ENCODE peak calls at places on chromosomes 2 and 18, in seven cellular contexts. T, E, R, K, N, X and Y are unnamed samples.

GRCh38 chr2:28510184-28510583 is 14.3 kb downstream of the PLB1 start:
- DNase-seq in T (no peak), E (no peak), R (no peak), K (no peak), N (no peak), X (no peak), Y (peak; percentile 85)

GRCh38 chr18:58005885-58006523 is 38.0 kb upstream of the NEDD4L start:
- DNase-seq in T (no peak), E (peak; percentile 41), R (peak; percentile 14), K (no peak), N (peak; percentile 71), X (no peak), Y (no peak)

GRCh38 chr18:55830490-55830889 is 242.5 kb upstream of the TCF4 start:
- DNase-seq in T (no peak), E (peak; percentile 45), R (no peak), K (no peak), N (no peak), X (no peak), Y (peak; percentile 21)

GRCh38 chr2:31384771-31385276 is 29.7 kb downstream of the XDH start:
- DNase-seq in T (no peak), E (peak; percentile 97), R (peak; percentile 95), K (no peak), N (peak; percentile 98), X (no peak), Y (peak; percentile 62)

GRCh38 chr2:141923657-141924056 is 207.2 kb downstream of the LRP1B start:
- DNase-seq in T (no peak), E (peak; percentile 66), R (no peak), K (no peak), N (peak; percentile 86), X (no peak), Y (no peak)

GRCh38 chr2:200756618-200757321 is 54.9 kb upstream of the BZW1 start:
- DNase-seq in T (no peak), E (peak; percentile 68), R (peak; percentile 67), K (peak; percentile 36), N (peak; percentile 88), X (no peak), Y (peak; percentile 67)

GRCh38 chr2:165601866-165602636 is 132.6 kb downstream of the CSRNP3 start:
- DNase-seq in T (no peak), E (peak; percentile 14), R (peak; percentile 88), K (no peak), N (peak; percentile 59), X (no peak), Y (no peak)

GRCh38 chr2:232632904-232633412 is 446 bp upstream of the EFHD1 start:
- DNase-seq in T (no peak), E (no peak), R (peak; percentile 8), K (no peak), N (no peak), X (no peak), Y (peak; percentile 5)

GRCh38 chr2:96805026-96805425 is 11.0 kb upstream of the CNNM3 start:
- DNase-seq in T (no peak), E (no peak), R (no peak), K (no peak), N (no peak), X (no peak), Y (no peak)

GRCh38 chr2:96807127-96807471 is 9.0 kb upstream of the CNNM3 start:
- DNase-seq in T (no peak), E (no peak), R (no peak), K (no peak), N (no peak), X (no peak), Y (no peak)

GRCh38 chr2:96808176-96808837 is 7.8 kb upstream of the CNNM3 start:
- DNase-seq in T (no peak), E (no peak), R (no peak), K (no peak), N (no peak), X (no peak), Y (no peak)

GRCh38 chr2:96809216-96809882 is 6.7 kb upstream of the CNNM3 start:
- DNase-seq in T (no peak), E (no peak), R (no peak), K (no peak), N (no peak), X (no peak), Y (no peak)

GRCh38 chr2:96806468-96807126 is 9.5 kb upstream of the CNNM3 start:
- DNase-seq in T (peak; percentile 40), E (no peak), R (no peak), K (no peak), N (no peak), X (peak; percentile 31), Y (no peak)
- H3K4me3 ChIP-seq in T (peak overlapping the region; percentile 1), E (no peak overlapping the region), R (no peak overlapping the region), K (no peak overlapping the region), N (no peak overlapping the region), X (peak overlapping the region; percentile 53), Y (no peak overlapping the region)

GRCh38 chr2:15170068-15170775 is 390.9 kb downstream of the NBAS start:
- DNase-seq in T (no peak), E (peak; percentile 37), R (peak; percentile 46), K (no peak), N (peak; percentile 61), X (no peak), Y (peak; percentile 12)
- H3K4me3 ChIP-seq in T (no peak overlapping the region), E (peak overlapping the region; percentile 26), R (peak overlapping the region; percentile 40), K (no peak overlapping the region), N (peak overlapping the region; percentile 59), X (no peak overlapping the region), Y (no peak overlapping the region)

GRCh38 chr2:237623428-237624403 is 3.7 kb upstream of the LRRFIP1 start:
- DNase-seq in T (no peak), E (no peak), R (no peak), K (no peak), N (no peak), X (no peak), Y (no peak)

GRCh38 chr2:237624565-237624964 is 2.8 kb upstream of the LRRFIP1 start:
- DNase-seq in T (peak; percentile 61), E (no peak), R (no peak), K (no peak), N (no peak), X (no peak), Y (no peak)

GRCh38 chr2:237625777-237626176 is 1.6 kb upstream of the LRRFIP1 start:
- DNase-seq in T (peak; percentile 23), E (no peak), R (no peak), K (no peak), N (no peak), X (no peak), Y (no peak)

GRCh38 chr2:237626813-237627451 is 455 bp upstream of the LRRFIP1 start:
- DNase-seq in T (no peak), E (no peak), R (no peak), K (no peak), N (no peak), X (no peak), Y (no peak)

DNA sequence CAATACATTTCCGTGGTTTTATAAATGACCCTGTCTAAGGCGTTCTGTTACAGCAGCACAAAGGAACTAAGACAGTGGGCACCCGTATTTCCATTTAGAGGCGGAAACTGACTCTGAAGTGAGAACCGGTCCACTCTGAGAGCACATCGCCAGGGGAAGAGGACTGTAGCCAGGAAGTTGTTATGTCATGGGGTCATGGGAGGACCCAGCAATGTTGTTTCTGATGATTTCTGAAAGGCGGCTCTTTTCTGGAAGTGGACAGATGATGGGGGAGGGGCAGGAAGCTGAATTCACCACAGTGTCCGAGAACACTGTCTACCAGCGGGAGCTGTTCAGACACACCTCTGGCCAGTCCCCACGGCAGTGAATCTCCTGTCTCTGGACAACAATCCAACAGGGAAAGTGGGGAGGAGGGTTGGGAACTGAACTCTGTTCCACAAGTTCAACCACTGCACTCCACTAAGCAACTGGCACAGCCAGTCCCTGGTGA is 2.1 kb upstream of the LRRFIP1 start:
- DNase-seq in T (no peak), E (no peak), R (no peak), K (peak; percentile 59), N (no peak), X (no peak), Y (no peak)
- H3K4me3 ChIP-seq in T (no peak overlapping the region), E (no peak overlapping the region), R (no peak overlapping the region), K (no peak overlapping the region), N (no peak overlapping the region), X (no peak overlapping the region), Y (no peak overlapping the region)

GRCh38 chr2:60556441-60556997 is 3.1 kb upstream of the BCL11A start:
- DNase-seq in T (peak; percentile 41), E (no peak), R (no peak), K (peak; percentile 42), N (no peak), X (no peak), Y (no peak)

GRCh38 chr2:60558536-60558935 is 5.1 kb upstream of the BCL11A start:
- DNase-seq in T (no peak), E (no peak), R (no peak), K (no peak), N (no peak), X (no peak), Y (no peak)

GRCh38 chr2:60555066-60555793 is 1.8 kb upstream of the BCL11A start:
- DNase-seq in T (peak; percentile 89), E (peak; percentile 65), R (peak; percentile 80), K (peak; percentile 65), N (peak; percentile 51), X (peak; percentile 32), Y (peak; percentile 38)

GRCh38 chr2:60555794-60556161 is 2.3 kb upstream of the BCL11A start:
- DNase-seq in T (peak; percentile 69), E (no peak), R (no peak), K (no peak), N (no peak), X (no peak), Y (no peak)

DNA sequence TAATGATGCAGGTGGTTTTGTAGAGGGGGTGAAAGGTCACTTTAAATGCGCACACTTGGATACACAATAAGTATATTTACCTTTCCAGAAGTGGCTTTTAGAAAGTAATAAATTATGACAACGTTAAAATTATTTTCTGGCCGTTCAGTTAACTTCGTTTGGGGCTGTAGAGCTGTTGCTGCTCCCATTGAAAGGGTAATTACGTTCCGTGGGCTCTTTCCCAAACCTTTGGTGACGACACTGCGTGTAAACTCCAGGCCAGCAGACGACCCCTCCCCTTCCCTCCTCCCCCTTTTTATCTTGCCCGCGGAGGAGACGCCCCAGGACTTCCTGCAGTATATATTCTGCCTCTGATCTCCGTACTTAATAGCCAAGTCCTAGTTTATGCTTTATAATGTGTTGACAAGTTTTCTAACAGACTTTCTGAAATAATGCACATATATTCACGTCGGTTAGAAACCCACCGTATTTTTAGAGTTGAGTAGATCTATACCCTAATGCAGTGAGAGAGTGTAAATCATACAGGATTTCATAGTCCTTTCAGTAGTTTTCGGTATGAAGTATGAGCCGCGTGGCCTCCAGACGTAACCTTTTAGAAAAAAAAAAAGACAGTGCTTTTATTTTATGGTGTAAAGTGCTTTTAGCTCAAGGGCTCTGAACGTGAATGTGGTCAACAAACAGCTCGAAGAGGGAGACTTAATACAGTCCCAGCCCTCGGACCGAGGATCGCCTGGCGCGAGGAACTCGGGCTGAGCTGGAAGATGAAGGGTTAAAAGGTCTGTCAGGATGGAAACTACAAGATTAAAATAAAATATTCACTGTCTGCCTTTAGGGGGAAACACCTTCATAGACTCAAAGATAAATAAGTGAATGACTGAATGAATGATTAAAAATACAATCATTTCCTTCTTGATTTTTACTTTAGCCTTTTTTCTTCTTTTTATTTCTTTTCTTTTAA is 3.8 kb upstream of the BCL11A start:
- DNase-seq in T (no peak), E (no peak), R (no peak), K (no peak), N (no peak), X (no peak), Y (no peak)
- H3K4me3 ChIP-seq in T (peak overlapping the region; percentile 93), E (no peak overlapping the region), R (no peak overlapping the region), K (peak overlapping the region; percentile 23), N (peak overlapping the region; percentile 41), X (peak overlapping the region; percentile 27), Y (no peak overlapping the region)